ENCODE peak calls at places on chromosomes 12 and 14, in five cellular contexts. One of them, this sample, is unnamed.

GRCh38 chr12:105954891-105955607 is 183.7 kb downstream of the NUAK1 start:
- DNase-seq in uterus: no peak
- DNase-seq in GM12878: no peak
- DNase-seq in body of pancreas: no peak
- DNase-seq in mammary epithelial cell: peak; percentile 69
- DNase-seq in this sample: peak; percentile 15

GRCh38 chr12:52149651-52150241 is 42.1 kb downstream of the KRT80 start:
- DNase-seq in uterus: no peak
- DNase-seq in GM12878: no peak
- DNase-seq in body of pancreas: no peak
- DNase-seq in mammary epithelial cell: peak; percentile 51
- DNase-seq in this sample: no peak

GRCh38 chr12:18165889-18166288 is 75.9 kb upstream of the RERGL start:
- DNase-seq in uterus: no peak
- DNase-seq in GM12878: no peak
- DNase-seq in body of pancreas: no peak
- DNase-seq in mammary epithelial cell: no peak
- DNase-seq in this sample: no peak

GRCh38 chr12:54958048-54958658 is 26.4 kb downstream of the TESPA1 start:
- DNase-seq in uterus: no peak
- DNase-seq in GM12878: peak; percentile 44
- DNase-seq in body of pancreas: peak; percentile 62
- DNase-seq in mammary epithelial cell: peak; percentile 50
- DNase-seq in this sample: peak; percentile 42

GRCh38 chr12:19970116-19970515 is 398.2 kb upstream of the PDE3A start:
- DNase-seq in uterus: no peak
- DNase-seq in GM12878: no peak
- DNase-seq in body of pancreas: no peak
- DNase-seq in mammary epithelial cell: peak; percentile 1
- DNase-seq in this sample: peak; percentile 84

GRCh38 chr14:72518809-72519377 is 375.0 kb downstream of the DPF3 start:
- DNase-seq in uterus: no peak
- DNase-seq in GM12878: peak; percentile 77
- DNase-seq in body of pancreas: no peak
- DNase-seq in mammary epithelial cell: no peak
- DNase-seq in this sample: no peak

GRCh38 chr12:53992377-53992776 is 7.4 kb downstream of the HOXC10 start:
- DNase-seq in uterus: no peak
- DNase-seq in GM12878: no peak
- DNase-seq in body of pancreas: no peak
- DNase-seq in mammary epithelial cell: no peak
- DNase-seq in this sample: no peak

GRCh38 chr12:10293570-10294227 is 14.0 kb upstream of the KLRD1 start:
- DNase-seq in uterus: no peak
- DNase-seq in GM12878: no peak
- DNase-seq in body of pancreas: no peak
- DNase-seq in mammary epithelial cell: no peak
- DNase-seq in this sample: no peak

GRCh38 chr12:117151195-117152031 is 38.9 kb downstream of the FBXO21 start:
- DNase-seq in uterus: peak; percentile 47
- DNase-seq in GM12878: no peak
- DNase-seq in body of pancreas: peak; percentile 53
- DNase-seq in mammary epithelial cell: no peak
- DNase-seq in this sample: peak; percentile 21

GRCh38 chr12:79552186-79552585 is 138.6 kb downstream of the PAWR start:
- DNase-seq in uterus: no peak
- DNase-seq in GM12878: no peak
- DNase-seq in body of pancreas: no peak
- DNase-seq in mammary epithelial cell: no peak
- DNase-seq in this sample: no peak

GRCh38 chr12:2118061-2118460 is 65.3 kb downstream of the CACNA1C start:
- DNase-seq in uterus: peak; percentile 10
- DNase-seq in GM12878: no peak
- DNase-seq in body of pancreas: no peak
- DNase-seq in mammary epithelial cell: no peak
- DNase-seq in this sample: no peak

GRCh38 chr12:109779382-109779781 is 53.8 kb downstream of the TRPV4 start:
- DNase-seq in uterus: no peak
- DNase-seq in GM12878: no peak
- DNase-seq in body of pancreas: no peak
- DNase-seq in mammary epithelial cell: no peak
- DNase-seq in this sample: no peak

GRCh38 chr14:76541594-76542219 is 165.8 kb downstream of the ESRRB start:
- DNase-seq in uterus: no peak
- DNase-seq in GM12878: no peak
- DNase-seq in body of pancreas: no peak
- DNase-seq in mammary epithelial cell: no peak
- DNase-seq in this sample: no peak

GRCh38 chr12:53219956-53220856 is 11.8 kb downstream of the RARG start:
- DNase-seq in uterus: no peak
- DNase-seq in GM12878: no peak
- DNase-seq in body of pancreas: peak; percentile 65
- DNase-seq in mammary epithelial cell: peak; percentile 70
- DNase-seq in this sample: peak; percentile 87

GRCh38 chr12:111995782-111996480 is 17.0 kb downstream of the TMEM116 start:
- DNase-seq in uterus: no peak
- DNase-seq in GM12878: no peak
- DNase-seq in body of pancreas: no peak
- DNase-seq in mammary epithelial cell: no peak
- DNase-seq in this sample: no peak

GRCh38 chr12:124388679-124389536 is 94.0 kb downstream of the RFLNA start:
- DNase-seq in uterus: peak; percentile 89
- DNase-seq in GM12878: no peak
- DNase-seq in body of pancreas: peak; percentile 91
- DNase-seq in mammary epithelial cell: peak; percentile 69
- DNase-seq in this sample: peak; percentile 95

GRCh38 chr14:98323850-98324249 is 948.1 kb downstream of the BCL11B start:
- DNase-seq in uterus: no peak
- DNase-seq in GM12878: no peak
- DNase-seq in body of pancreas: no peak
- DNase-seq in mammary epithelial cell: no peak
- DNase-seq in this sample: no peak

GRCh38 chr14:103520657-103521437 is 1.8 kb downstream of the CKB start:
- DNase-seq in uterus: peak; percentile 84
- DNase-seq in GM12878: no peak
- DNase-seq in body of pancreas: peak; percentile 88
- DNase-seq in mammary epithelial cell: peak; percentile 46
- DNase-seq in this sample: peak; percentile 58

GRCh38 chr12:119397540-119397939 is 63.0 kb downstream of the CCDC60 start:
- DNase-seq in uterus: no peak
- DNase-seq in GM12878: no peak
- DNase-seq in body of pancreas: no peak
- DNase-seq in mammary epithelial cell: no peak
- DNase-seq in this sample: no peak

GRCh38 chr12:70823182-70823976 is 97.2 kb downstream of the PTPRR start:
- DNase-seq in uterus: no peak
- DNase-seq in GM12878: no peak
- DNase-seq in body of pancreas: no peak
- DNase-seq in mammary epithelial cell: no peak
- DNase-seq in this sample: peak; percentile 14

GRCh38 chr14:77041837-77042557 is 13.5 kb upstream of the IRF2BPL start:
- DNase-seq in uterus: peak; percentile 72
- DNase-seq in GM12878: no peak
- DNase-seq in body of pancreas: peak; percentile 86
- DNase-seq in mammary epithelial cell: peak; percentile 86
- DNase-seq in this sample: peak; percentile 90

GRCh38 chr12:117863004-117863709 is 105.6 kb downstream of the KSR2 start:
- DNase-seq in uterus: no peak
- DNase-seq in GM12878: no peak
- DNase-seq in body of pancreas: no peak
- DNase-seq in mammary epithelial cell: peak; percentile 51
- DNase-seq in this sample: peak; percentile 7

GRCh38 chr12:74285773-74286172 is 251.9 kb upstream of the ATXN7L3B start:
- DNase-seq in uterus: no peak
- DNase-seq in GM12878: no peak
- DNase-seq in body of pancreas: no peak
- DNase-seq in mammary epithelial cell: peak; percentile 72
- DNase-seq in this sample: no peak

GRCh38 chr12:126727656-126728055 is 1539.3 kb upstream of the TMEM132C start:
- DNase-seq in uterus: no peak
- DNase-seq in GM12878: no peak
- DNase-seq in body of pancreas: no peak
- DNase-seq in mammary epithelial cell: no peak
- DNase-seq in this sample: no peak

GRCh38 chr12:58860788-58861240 is 59.5 kb downstream of the LRIG3 start:
- DNase-seq in uterus: no peak
- DNase-seq in GM12878: no peak
- DNase-seq in body of pancreas: no peak
- DNase-seq in mammary epithelial cell: no peak
- DNase-seq in this sample: no peak

GRCh38 chr12:2221030-2221621 is 168.3 kb downstream of the CACNA1C start:
- DNase-seq in uterus: no peak
- DNase-seq in GM12878: no peak
- DNase-seq in body of pancreas: no peak
- DNase-seq in mammary epithelial cell: no peak
- DNase-seq in this sample: no peak

GRCh38 chr12:13362260-13362841 is 165.8 kb downstream of the EMP1 start:
- DNase-seq in uterus: no peak
- DNase-seq in GM12878: no peak
- DNase-seq in body of pancreas: peak; percentile 69
- DNase-seq in mammary epithelial cell: peak; percentile 62
- DNase-seq in this sample: peak; percentile 66

GRCh38 chr12:112812598-112813406 is 21.3 kb downstream of the RPH3A start:
- DNase-seq in uterus: no peak
- DNase-seq in GM12878: no peak
- DNase-seq in body of pancreas: no peak
- DNase-seq in mammary epithelial cell: no peak
- DNase-seq in this sample: no peak

GRCh38 chr12:113171543-113171942 is 13.7 kb downstream of the DDX54 start:
- DNase-seq in uterus: no peak
- DNase-seq in GM12878: no peak
- DNase-seq in body of pancreas: no peak
- DNase-seq in mammary epithelial cell: no peak
- DNase-seq in this sample: no peak

GRCh38 chr12:21451529-21451928 is 14.1 kb downstream of the PYROXD1 start:
- DNase-seq in uterus: no peak
- DNase-seq in GM12878: no peak
- DNase-seq in body of pancreas: no peak
- DNase-seq in mammary epithelial cell: no peak
- DNase-seq in this sample: no peak
- TF ChIP-seq CTCF in uterus: no peak
- TF ChIP-seq CTCF in GM12878: no peak
- TF ChIP-seq CTCF in body of pancreas: no peak
- TF ChIP-seq CTCF in mammary epithelial cell: no peak
- TF ChIP-seq CTCF in this sample: no peak

GRCh38 chr14:49992901-49993335 is 100.0 kb downstream of the ARF6 start:
- DNase-seq in uterus: no peak
- DNase-seq in GM12878: peak; percentile 87
- DNase-seq in body of pancreas: peak; percentile 31
- DNase-seq in mammary epithelial cell: no peak
- DNase-seq in this sample: peak; percentile 93
- H3K4me3 ChIP-seq in uterus: no peak overlapping the region
- H3K4me3 ChIP-seq in GM12878: no peak overlapping the region
- H3K4me3 ChIP-seq in body of pancreas: no peak overlapping the region
- H3K4me3 ChIP-seq in mammary epithelial cell: no peak overlapping the region
- H3K4me3 ChIP-seq in this sample: no peak overlapping the region

GRCh38 chr12:114371733-114372132 is 34.2 kb downstream of the TBX5 start:
- DNase-seq in uterus: no peak
- DNase-seq in GM12878: no peak
- DNase-seq in body of pancreas: no peak
- DNase-seq in mammary epithelial cell: no peak
- DNase-seq in this sample: no peak
- TF ChIP-seq CTCF in uterus: no peak
- TF ChIP-seq CTCF in GM12878: no peak
- TF ChIP-seq CTCF in body of pancreas: no peak
- TF ChIP-seq CTCF in mammary epithelial cell: no peak
- TF ChIP-seq CTCF in this sample: no peak

GRCh38 chr14:67623114-67623513 is 3.4 kb downstream of the ARG2 start:
- DNase-seq in uterus: no peak
- DNase-seq in GM12878: no peak
- DNase-seq in body of pancreas: no peak
- DNase-seq in mammary epithelial cell: peak; percentile 90
- DNase-seq in this sample: no peak
- H3K4me3 ChIP-seq in uterus: no peak overlapping the region
- H3K4me3 ChIP-seq in GM12878: no peak overlapping the region
- H3K4me3 ChIP-seq in body of pancreas: no peak overlapping the region
- H3K4me3 ChIP-seq in mammary epithelial cell: no peak overlapping the region
- H3K4me3 ChIP-seq in this sample: no peak overlapping the region

GRCh38 chr14:33891700-33892099 is 59.2 kb downstream of the EGLN3 start:
- DNase-seq in uterus: no peak
- DNase-seq in GM12878: no peak
- DNase-seq in body of pancreas: no peak
- DNase-seq in mammary epithelial cell: no peak
- DNase-seq in this sample: no peak
- TF ChIP-seq CTCF in uterus: no peak
- TF ChIP-seq CTCF in GM12878: no peak
- TF ChIP-seq CTCF in body of pancreas: no peak
- TF ChIP-seq CTCF in mammary epithelial cell: no peak
- TF ChIP-seq CTCF in this sample: no peak

DNA sequence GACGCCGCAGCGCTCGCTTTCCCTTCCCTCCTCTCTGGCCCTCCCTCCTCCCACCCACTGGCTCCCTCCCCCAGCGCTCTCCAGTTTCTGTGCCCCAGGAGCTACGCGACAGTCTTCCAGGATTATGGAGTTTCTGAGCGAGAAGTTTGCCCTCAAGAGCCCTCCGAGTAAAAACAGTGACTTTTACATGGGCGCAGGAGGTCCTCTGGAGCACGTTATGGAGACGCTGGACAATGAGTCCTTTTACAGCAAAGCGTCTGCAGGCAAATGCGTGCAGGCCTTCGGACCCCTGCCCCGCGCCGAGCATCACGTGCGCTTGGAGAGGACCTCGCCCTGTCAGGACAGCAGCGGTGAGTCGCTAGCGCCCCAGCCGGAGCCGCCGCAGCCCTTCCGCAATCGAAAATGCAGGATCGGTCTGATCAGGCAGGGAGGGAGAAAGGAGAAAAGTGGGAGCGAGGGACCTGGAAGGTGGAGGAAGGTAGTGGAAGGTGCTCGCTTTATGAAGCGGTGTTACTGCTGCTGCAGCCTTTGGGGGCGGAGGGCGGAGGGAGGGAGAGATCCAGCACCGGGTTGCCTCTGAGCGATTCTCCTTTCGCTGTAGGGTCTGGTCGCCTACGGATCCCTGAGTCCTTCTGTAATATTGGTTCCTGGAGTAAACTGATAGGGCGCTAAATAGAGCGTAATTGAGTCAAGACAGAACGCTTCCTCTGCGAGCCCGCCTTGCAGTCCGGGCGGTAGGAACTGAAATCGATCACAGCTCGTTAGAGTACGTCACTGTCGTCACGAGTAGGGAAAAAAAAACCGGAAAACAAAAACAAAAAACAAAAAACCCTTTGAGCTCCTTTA is at the start of gene ALX1:
- DNase-seq in uterus: peak; percentile 45
- DNase-seq in GM12878: no peak
- DNase-seq in body of pancreas: no peak
- DNase-seq in mammary epithelial cell: peak; percentile 16
- DNase-seq in this sample: peak; percentile 51
- H3K4me3 ChIP-seq in uterus: peak within 1 kb of the TSS; percentile 22
- H3K4me3 ChIP-seq in GM12878: no peak within 1 kb of the TSS
- H3K4me3 ChIP-seq in body of pancreas: no peak within 1 kb of the TSS
- H3K4me3 ChIP-seq in mammary epithelial cell: peak within 1 kb of the TSS; percentile 20
- H3K4me3 ChIP-seq in this sample: peak within 1 kb of the TSS; percentile 46

This sample was measured in foreskin fibroblast.